ENCODE peak calls at places on chromosomes 1 and 21, in eight cellular contexts. R is lung; D is foreskin keratinocyte; L is CD8-positive, alpha-beta T cell; F is right lobe of liver; U is lower lobe of right lung; Z is heart right ventricle; T is esophagus squamous epithelium. S is an unnamed sample.
A peak's percentile ranks its signal among the peaks of the same experiment; 100 is the strongest.

GRCh38 chr1:3986686-3987218 is 86.7 kb upstream of the C1orf174 start:
- DNase-seq in D (no peak), U (no peak), R (no peak), L (no peak), F (no peak), T (no peak), Z (no peak), S (no peak)

GRCh38 chr21:37849703-37850102 is 66.6 kb downstream of the KCNJ6 start:
- DNase-seq in L (no peak), F (no peak), Z (no peak), T (no peak), U (no peak), R (no peak), D (peak; percentile 81), S (peak; percentile 64)

GRCh38 chr1:24952413-24952841 is 22.4 kb upstream of the RUNX3 start:
- DNase-seq in L (no peak), T (no peak), F (no peak), U (no peak), D (peak; percentile 72), R (no peak), Z (no peak), S (no peak)

GRCh38 chr1:179820216-179820970 is 57.2 kb downstream of the TOR1AIP2 start:
- DNase-seq in Z (no peak), F (no peak), L (no peak), T (no peak), D (no peak), R (no peak), U (no peak), S (no peak)

GRCh38 chr1:211541715-211542477 is 37.1 kb downstream of the SLC30A1 start:
- DNase-seq in R (no peak), Z (no peak), L (no peak), F (no peak), U (no peak), T (no peak), D (no peak), S (no peak)

GRCh38 chr1:245310605-245311531 is 156.1 kb downstream of the KIF26B start:
- DNase-seq in T (no peak), R (no peak), F (no peak), D (no peak), U (peak; percentile 53), L (no peak), Z (no peak), S (no peak)

GRCh38 chr1:192363177-192363576 is 46.4 kb downstream of the RGS21 start:
- DNase-seq in R (no peak), Z (no peak), U (no peak), L (no peak), F (no peak), T (no peak), D (no peak), S (no peak)

GRCh38 chr1:65264197-65264929 is 45.0 kb upstream of the DNAJC6 start:
- DNase-seq in F (no peak), Z (peak; percentile 43), R (no peak), L (no peak), T (no peak), U (no peak), D (no peak), S (no peak)

GRCh38 chr1:15153842-15154479 is 414 bp downstream of the TMEM51 start:
- DNase-seq in U (peak; percentile 75), D (no peak), R (peak; percentile 59), Z (peak; percentile 48), F (peak; percentile 63), T (no peak), L (no peak), S (no peak)

GRCh38 chr1:229086091-229086490 is 184.8 kb upstream of the RAB4A start:
- DNase-seq in L (no peak), T (no peak), D (no peak), R (no peak), F (no peak), Z (no peak), U (no peak), S (no peak)

GRCh38 chr1:168974611-168975010 is 131.9 kb upstream of the ATP1B1 start:
- DNase-seq in F (no peak), U (no peak), L (no peak), R (no peak), D (no peak), T (no peak), Z (no peak), S (no peak)

GRCh38 chr21:35609263-35609662 is 451.1 kb downstream of the SETD4 start:
- DNase-seq in L (no peak), Z (no peak), T (no peak), D (peak; percentile 61), R (no peak), F (no peak), U (no peak), S (no peak)
- H3K27me3 ChIP-seq in L (no peaks in the 10 kb centered on the region), Z (peaks cover 3% of the 10 kb centered on the region), T (no peaks in the 10 kb centered on the region), D (no peaks in the 10 kb centered on the region), R (no peaks in the 10 kb centered on the region), F (no peaks in the 10 kb centered on the region), U (peaks cover 4% of the 10 kb centered on the region), S (no peaks in the 10 kb centered on the region)

GRCh38 chr1:219427989-219428388 is 184.9 kb downstream of the ZC3H11B start:
- DNase-seq in F (no peak), L (no peak), T (no peak), U (no peak), R (no peak), D (no peak), Z (no peak), S (peak; percentile 46)
- TF ChIP-seq CTCF in F (no peak), L (no peak), T (no peak), U (no peak), R (no peak), D (no peak), Z (no peak), S (no peak)

GRCh38 chr1:118973536-118974160 is 14.5 kb downstream of the TBX15 start:
- DNase-seq in R (no peak), U (no peak), F (no peak), T (no peak), L (no peak), Z (no peak), D (no peak), S (no peak)
- H3K27me3 ChIP-seq in R (peaks cover 6% of the 10 kb centered on the region), U (peaks cover 27% of the 10 kb centered on the region), F (peaks cover 4% of the 10 kb centered on the region), T (no peaks in the 10 kb centered on the region), L (no peaks in the 10 kb centered on the region), Z (peaks cover 77% of the 10 kb centered on the region), D (peaks cover 82% of the 10 kb centered on the region), S (no peaks in the 10 kb centered on the region)

DNA sequence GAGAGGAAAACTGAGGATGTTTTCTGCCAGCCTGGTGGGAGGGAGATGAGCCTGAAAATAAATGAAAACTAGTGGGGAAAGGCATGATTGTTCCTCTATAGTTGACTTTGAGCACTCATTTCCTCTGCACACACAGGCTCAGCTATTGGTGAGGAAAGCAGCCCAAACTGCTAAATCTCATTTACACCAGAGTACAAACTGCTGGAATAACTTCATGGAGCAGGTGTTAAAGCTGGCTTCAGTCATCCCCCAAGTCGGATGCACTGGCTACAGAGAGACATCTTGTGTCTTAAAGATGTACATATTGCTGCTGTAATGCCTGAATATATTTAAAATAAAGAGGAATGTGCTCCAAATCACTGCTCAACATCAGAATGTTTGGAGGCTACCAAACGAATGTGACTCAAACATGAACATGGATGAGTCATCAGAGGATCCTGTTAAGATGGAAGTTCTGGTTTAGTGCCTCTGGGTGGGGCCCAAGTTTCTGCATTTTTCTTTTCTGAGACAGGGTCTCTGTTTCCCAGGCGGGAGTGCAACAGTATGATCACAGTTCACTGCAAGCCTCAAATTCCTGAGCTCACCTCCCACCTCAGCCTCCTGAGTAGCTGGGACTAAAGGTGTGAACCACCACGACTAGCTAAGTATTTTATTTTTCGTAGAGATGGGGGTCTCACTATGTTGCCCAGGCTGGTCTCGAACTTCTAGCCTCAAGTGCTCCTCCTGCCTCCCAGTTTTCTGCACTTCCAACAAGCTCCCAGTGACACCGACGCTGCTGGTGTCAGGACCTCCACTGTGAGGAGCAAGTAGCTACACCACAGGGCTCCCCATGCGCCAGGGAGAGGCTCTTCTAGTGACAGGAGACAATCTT is 79.0 kb upstream of the KRTAP19-8 start:
- DNase-seq in T (no peak), R (no peak), L (no peak), Z (no peak), U (no peak), F (no peak), D (peak; percentile 66), S (peak; percentile 8)
- TF ChIP-seq CTCF in T (no peak), R (no peak), L (no peak), Z (no peak), U (no peak), F (no peak), D (peak; percentile 44), S (no peak)

GRCh38 chr1:98289296-98289695 is 368.5 kb upstream of the DPYD start:
- DNase-seq in L (no peak), T (no peak), D (no peak), R (no peak), U (no peak), F (no peak), Z (no peak), S (no peak)
- H3K27me3 ChIP-seq in L (no peaks in the 10 kb centered on the region), T (no peaks in the 10 kb centered on the region), D (no peaks in the 10 kb centered on the region), R (no peaks in the 10 kb centered on the region), U (no peaks in the 10 kb centered on the region), F (no peaks in the 10 kb centered on the region), Z (no peaks in the 10 kb centered on the region), S (no peaks in the 10 kb centered on the region)

GRCh38 chr1:77802026-77802425 is 22.6 kb downstream of the MIGA1 start:
- DNase-seq in U (no peak), L (no peak), D (no peak), F (no peak), T (no peak), R (no peak), Z (no peak), S (no peak)

GRCh38 chr1:77797991-77798390 is 18.5 kb downstream of the MIGA1 start:
- DNase-seq in R (no peak), U (no peak), F (no peak), T (no peak), Z (no peak), D (no peak), L (no peak), S (no peak)

GRCh38 chr1:77794550-77794949 is 15.1 kb downstream of the MIGA1 start:
- DNase-seq in L (no peak), D (no peak), F (no peak), U (no peak), T (no peak), R (no peak), Z (no peak), S (no peak)

GRCh38 chr1:77796695-77797405 is 17.4 kb downstream of the MIGA1 start:
- DNase-seq in D (no peak), R (no peak), U (no peak), T (no peak), L (no peak), F (no peak), Z (no peak), S (no peak)
- TF ChIP-seq CTCF in D (no peak), R (no peak), U (no peak), T (no peak), L (no peak), F (no peak), Z (no peak), S (no peak)

S was measured in BJ.